ENCODE peak calls at places on chromosome 16, in nine cellular contexts. V, K, S, R, Y, P, G, O and T are unnamed samples.
A peak's percentile ranks its signal among the peaks of the same experiment; 100 is the strongest.

GRCh38 chr16:53482123-53482522 is 20.9 kb downstream of the AKTIP start:
- DNase-seq in R (peak; percentile 61), Y (no peak), P (no peak), K (no peak), S (peak; percentile 44), G (no peak), O (no peak), V (no peak), T (no peak)

GRCh38 chr16:78034530-78034929 is 12.2 kb downstream of the CLEC3A start:
- DNase-seq in G (no peak), K (no peak), Y (no peak), P (no peak), O (no peak), S (no peak), V (no peak), R (no peak), T (no peak)

GRCh38 chr16:68445458-68445857 is 2.9 kb downstream of the SMPD3 start:
- DNase-seq in S (peak; percentile 63), V (peak; percentile 84), P (peak; percentile 90), R (peak; percentile 35), Y (peak; percentile 67), O (peak; percentile 94), K (peak; percentile 79), G (peak; percentile 68), T (peak; percentile 78)

GRCh38 chr16:9594961-9595360 is 503.5 kb downstream of the HAPSTR1 start:
- DNase-seq in S (no peak), O (no peak), Y (no peak), R (no peak), K (no peak), V (no peak), G (no peak), P (no peak), T (no peak)

GRCh38 chr16:12508054-12508453 is 295.6 kb downstream of the CPPED1 start:
- DNase-seq in V (no peak), O (no peak), Y (no peak), K (no peak), R (no peak), S (no peak), G (no peak), P (no peak), T (no peak)

GRCh38 chr16:89111263-89111662 is 17.6 kb downstream of the ACSF3 start:
- DNase-seq in P (no peak), R (no peak), V (peak; percentile 27), S (no peak), K (no peak), O (no peak), G (no peak), Y (no peak), T (no peak)

GRCh38 chr16:57900796-57901479 is 70.0 kb downstream of the CNGB1 start:
- DNase-seq in R (no peak), S (no peak), O (no peak), P (no peak), Y (no peak), G (no peak), K (no peak), V (no peak), T (no peak)

GRCh38 chr16:12902511-12903324 is 1.3 kb downstream of the SHISA9 start:
- DNase-seq in V (no peak), S (no peak), K (no peak), O (peak; percentile 85), P (peak; percentile 78), R (no peak), Y (no peak), G (no peak), T (no peak)

GRCh38 chr16:47978491-47979490 is 177.0 kb downstream of the ABCC12 start:
- DNase-seq in V (no peak), S (no peak), K (no peak), P (peak; percentile 27), G (no peak), Y (no peak), O (peak; percentile 8), R (no peak), T (no peak)

GRCh38 chr16:66881014-66881417 is 701 bp downstream of the PDP2 start:
- DNase-seq in R (peak; percentile 30), O (peak; percentile 31), S (peak; percentile 63), P (peak; percentile 47), V (peak; percentile 79), K (peak; percentile 33), Y (no peak), G (no peak), T (no peak)

GRCh38 chr16:56606071-56606687 is 2.2 kb upstream of the MT2A start:
- DNase-seq in K (no peak), G (peak; percentile 85), R (no peak), Y (no peak), P (no peak), S (peak; percentile 89), V (no peak), O (no peak), T (no peak)
- H3K4me3 ChIP-seq in K (no peak overlapping the region), G (no peak overlapping the region), R (peak overlapping the region; percentile 8), Y (peak overlapping the region; percentile 78), P (no peak overlapping the region), S (peak overlapping the region; percentile 95), V (peak overlapping the region; percentile 59), O (no peak overlapping the region), T (no peak overlapping the region)

GRCh38 chr16:23105309-23105708 is 43.9 kb downstream of the USP31 start:
- DNase-seq in V (no peak), K (no peak), Y (no peak), G (no peak), O (no peak), R (no peak), S (no peak), P (no peak), T (no peak)
- H3K79me2 ChIP-seq in V (peaks cover 15% of the 10 kb centered on the region), K (no peaks in the 10 kb centered on the region), Y (peaks cover 44% of the 10 kb centered on the region), G (peaks cover 8% of the 10 kb centered on the region), O (peaks cover 28% of the 10 kb centered on the region), R (peaks cover 19% of the 10 kb centered on the region), S (peaks cover 14% of the 10 kb centered on the region), P (peaks cover 14% of the 10 kb centered on the region), T (no peaks in the 10 kb centered on the region)

GRCh38 chr16:1726661-1727502 is 20.9 kb downstream of the MAPK8IP3 start:
- DNase-seq in Y (no peak), S (no peak), V (peak; percentile 69), G (no peak), P (no peak), K (no peak), R (no peak), O (no peak), T (no peak)
- H4K20me1 ChIP-seq in Y (peaks cover 10% of the 10 kb centered on the region), S (peaks cover 3% of the 10 kb centered on the region), V (peaks cover 42% of the 10 kb centered on the region), G (no peaks in the 10 kb centered on the region), P (peaks cover 8% of the 10 kb centered on the region), K (peaks cover 4% of the 10 kb centered on the region), R (no peaks in the 10 kb centered on the region), O (peaks cover 3% of the 10 kb centered on the region), T (no peaks in the 10 kb centered on the region)

DNA sequence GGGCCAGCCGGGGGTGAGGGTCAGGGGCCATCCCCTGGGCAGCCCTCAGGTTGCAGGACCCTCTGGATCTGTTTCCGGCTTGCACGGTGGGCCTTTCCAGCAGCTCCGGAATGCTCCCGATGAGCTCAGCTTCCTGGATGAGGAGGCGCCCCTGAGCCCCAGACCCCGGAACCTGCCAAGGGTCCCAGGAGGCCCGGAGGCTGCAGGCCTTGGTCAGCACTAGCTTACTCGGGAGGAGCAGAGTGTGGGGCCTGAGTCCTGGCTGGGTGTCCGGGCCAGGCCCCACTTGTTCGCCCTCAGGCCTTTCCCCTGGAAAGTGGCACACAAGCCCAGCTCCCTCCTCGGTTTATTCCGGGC is 7.6 kb upstream of the C1QTNF8 start:
- DNase-seq in G (no peak), V (no peak), Y (no peak), K (no peak), S (no peak), O (no peak), P (no peak), R (no peak), T (no peak)
- H3K4me3 ChIP-seq in G (no peak overlapping the region), V (no peak overlapping the region), Y (no peak overlapping the region), K (no peak overlapping the region), S (no peak overlapping the region), O (peak overlapping the region; percentile 66), P (peak overlapping the region; percentile 72), R (no peak overlapping the region), T (no peak overlapping the region)

GRCh38 chr16:7397901-7398300 is 65.3 kb downstream of the RBFOX1 start:
- DNase-seq in O (no peak), K (no peak), S (peak; percentile 5), R (no peak), G (no peak), P (no peak), V (no peak), Y (no peak), T (no peak)
- H3K79me2 ChIP-seq in O (no peaks in the 10 kb centered on the region), K (no peaks in the 10 kb centered on the region), S (no peaks in the 10 kb centered on the region), R (no peaks in the 10 kb centered on the region), G (no peaks in the 10 kb centered on the region), P (no peaks in the 10 kb centered on the region), V (no peaks in the 10 kb centered on the region), Y (no peaks in the 10 kb centered on the region), T (no peaks in the 10 kb centered on the region)

GRCh38 chr16:24191876-24192402 is 64.2 kb upstream of the CACNG3 start:
- DNase-seq in O (no peak), P (no peak), R (no peak), S (no peak), G (no peak), V (no peak), Y (no peak), K (no peak), T (no peak)
- H4K20me1 ChIP-seq in O (no peaks in the 10 kb centered on the region), P (no peaks in the 10 kb centered on the region), R (no peaks in the 10 kb centered on the region), S (no peaks in the 10 kb centered on the region), G (no peaks in the 10 kb centered on the region), V (no peaks in the 10 kb centered on the region), Y (no peaks in the 10 kb centered on the region), K (no peaks in the 10 kb centered on the region), T (no peaks in the 10 kb centered on the region)

GRCh38 chr16:21646091-21646490 is 6.3 kb downstream of the IGSF6 start:
- DNase-seq in O (no peak), V (no peak), K (no peak), P (no peak), Y (no peak), G (no peak), R (no peak), S (peak; percentile 41), T (no peak)
- H3K4me3 ChIP-seq in O (no peak overlapping the region), V (peak overlapping the region; percentile 47), K (peak overlapping the region; percentile 58), P (no peak overlapping the region), Y (no peak overlapping the region), G (no peak overlapping the region), R (no peak overlapping the region), S (peak overlapping the region; percentile 66), T (no peak overlapping the region)